ENCODE peak calls at places on chromosome 5, in four cellular contexts. V, N, U and G are unnamed samples.

GRCh38 chr5:66171349-66172344 is 27.5 kb downstream of the SREK1 start:
- DNase-seq in V (no peak), N (peak; percentile 66), U (no peak), G (no peak)

GRCh38 chr5:168350315-168350714 is 58.9 kb downstream of the WWC1 start:
- DNase-seq in V (no peak), N (no peak), U (no peak), G (no peak)

GRCh38 chr5:112331892-112332291 is 87.2 kb downstream of the EPB41L4A start:
- DNase-seq in V (no peak), N (no peak), U (no peak), G (no peak)

GRCh38 chr5:62284946-62285891 is 20.8 kb upstream of the KIF2A start:
- DNase-seq in V (no peak), N (no peak), U (no peak), G (no peak)

GRCh38 chr5:127320032-127320945 is 29.7 kb downstream of the MEGF10 start:
- DNase-seq in V (no peak), N (no peak), U (no peak), G (no peak)

GRCh38 chr5:72115277-72115676 is 8.0 kb downstream of the MAP1B start:
- DNase-seq in V (no peak), N (no peak), U (no peak), G (no peak)

GRCh38 chr5:6080436-6080835 is 297.9 kb downstream of the MED10 start:
- DNase-seq in V (no peak), N (no peak), U (no peak), G (no peak)

GRCh38 chr5:153827407-153827806 is 211.3 kb downstream of the FAM114A2 start:
- DNase-seq in V (peak; percentile 65), N (no peak), U (no peak), G (no peak)

GRCh38 chr5:9431496-9432258 is 114.2 kb downstream of the SEMA5A start:
- DNase-seq in V (no peak), N (no peak), U (no peak), G (no peak)

DNA sequence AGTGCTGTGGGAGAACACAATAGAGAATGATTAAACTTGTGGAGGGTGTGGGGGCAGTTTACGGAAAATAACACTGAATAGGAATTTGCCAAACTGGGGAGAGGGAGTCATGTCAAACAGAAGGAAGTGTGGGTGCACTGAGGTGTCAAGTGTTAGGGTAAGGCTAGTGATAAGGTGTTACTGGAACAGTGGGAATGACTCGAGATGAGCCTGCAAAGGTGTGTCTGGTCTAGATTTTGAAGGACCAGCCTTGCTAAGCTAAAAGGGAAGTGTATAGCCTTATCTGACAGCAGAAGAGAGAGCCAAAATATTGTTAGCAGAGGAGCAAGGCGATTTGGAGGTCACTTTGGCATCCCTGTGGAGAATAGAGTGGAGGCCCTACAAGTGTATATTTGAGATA is 4.2 kb downstream of the CNOT6 start:
- DNase-seq in V (no peak), N (no peak), U (no peak), G (no peak)
- H3K4me1 ChIP-seq in V (peaks cover 14% of the 10 kb centered on the region), N (peaks cover 12% of the 10 kb centered on the region), U (peaks cover 31% of the 10 kb centered on the region), G (peaks cover 28% of the 10 kb centered on the region)

GRCh38 chr5:10635861-10636350 is 72.0 kb downstream of the ANKRD33B start:
- DNase-seq in V (no peak), N (peak; percentile 34), U (no peak), G (no peak)
- H3K4me3 ChIP-seq in V (no peak overlapping the region), N (no peak overlapping the region), U (no peak overlapping the region), G (no peak overlapping the region)

GRCh38 chr5:139755892-139756671 is 39.5 kb upstream of the PSD2 start:
- DNase-seq in V (no peak), N (peak; percentile 56), U (peak; percentile 52), G (no peak)
- H3K4me1 ChIP-seq in V (peaks cover 4% of the 10 kb centered on the region), N (peaks cover 7% of the 10 kb centered on the region), U (peaks cover 4% of the 10 kb centered on the region), G (no peaks in the 10 kb centered on the region)

GRCh38 chr5:125004009-125004408 is 257.6 kb upstream of the ZNF608 start:
- DNase-seq in V (no peak), N (no peak), U (no peak), G (no peak)
- H3K4me3 ChIP-seq in V (no peak overlapping the region), N (no peak overlapping the region), U (no peak overlapping the region), G (no peak overlapping the region)

GRCh38 chr5:1551913-1552312 is 28.2 kb upstream of the LPCAT1 start:
- DNase-seq in V (peak; percentile 62), N (peak; percentile 26), U (no peak), G (no peak)
- H3K4me1 ChIP-seq in V (peaks cover 8% of the 10 kb centered on the region), N (no peaks in the 10 kb centered on the region), U (peaks cover 10% of the 10 kb centered on the region), G (no peaks in the 10 kb centered on the region)